ENCODE peak calls at places on chromosome 22, in eight cellular contexts. I, G, V, X, J, T, Z and R are unnamed samples.

GRCh38 chr22:17997456-17997855 is 26.9 kb downstream of the MICAL3 start:
- DNase-seq in I (no peak), G (no peak), V (no peak), X (no peak), J (no peak), T (no peak), Z (peak; percentile 57), R (peak; percentile 22)

GRCh38 chr22:23084453-23085350 is 14.4 kb downstream of the GNAZ start:
- DNase-seq in I (no peak), G (no peak), V (no peak), X (no peak), J (no peak), T (no peak), Z (no peak), R (no peak)

GRCh38 chr22:40635940-40636379 is 559 bp downstream of the MRTFA start:
- DNase-seq in I (peak; percentile 39), G (peak; percentile 19), V (no peak), X (no peak), J (no peak), T (no peak), Z (no peak), R (no peak)

GRCh38 chr22:26579331-26579886 is 10.5 kb downstream of the TPST2 start:
- DNase-seq in I (peak; percentile 26), G (no peak), V (no peak), X (no peak), J (no peak), T (no peak), Z (no peak), R (no peak)

GRCh38 chr22:23382796-23383195 is 197.3 kb downstream of the IGLL1 start:
- DNase-seq in I (no peak), G (no peak), V (no peak), X (no peak), J (no peak), T (no peak), Z (no peak), R (no peak)

GRCh38 chr22:23534201-23534850 is 45.8 kb downstream of the IGLL1 start:
- DNase-seq in I (no peak), G (no peak), V (no peak), X (no peak), J (no peak), T (peak; percentile 10), Z (no peak), R (no peak)

GRCh38 chr22:21632237-21632895 is at the start of gene CCDC116:
- DNase-seq in I (no peak), G (no peak), V (no peak), X (no peak), J (no peak), T (no peak), Z (no peak), R (no peak)

GRCh38 chr22:26586556-26587325 is 3.2 kb downstream of the TPST2 start:
- DNase-seq in I (peak; percentile 57), G (peak; percentile 22), V (no peak), X (peak; percentile 54), J (no peak), T (no peak), Z (no peak), R (no peak)

GRCh38 chr22:46753761-46754109 is 8.7 kb upstream of the TBC1D22A start:
- DNase-seq in I (no peak), G (no peak), V (no peak), X (no peak), J (no peak), T (no peak), Z (no peak), R (no peak)

GRCh38 chr22:46754826-46755225 is 7.6 kb upstream of the TBC1D22A start:
- DNase-seq in I (no peak), G (no peak), V (no peak), X (no peak), J (no peak), T (no peak), Z (no peak), R (no peak)

GRCh38 chr22:46753360-46753759 is 9.1 kb upstream of the TBC1D22A start:
- DNase-seq in I (no peak), G (no peak), V (no peak), X (no peak), J (no peak), T (no peak), Z (no peak), R (no peak)

GRCh38 chr22:46752911-46753310 is 9.5 kb upstream of the TBC1D22A start:
- DNase-seq in I (no peak), G (no peak), V (no peak), X (no peak), J (no peak), T (no peak), Z (no peak), R (no peak)

DNA sequence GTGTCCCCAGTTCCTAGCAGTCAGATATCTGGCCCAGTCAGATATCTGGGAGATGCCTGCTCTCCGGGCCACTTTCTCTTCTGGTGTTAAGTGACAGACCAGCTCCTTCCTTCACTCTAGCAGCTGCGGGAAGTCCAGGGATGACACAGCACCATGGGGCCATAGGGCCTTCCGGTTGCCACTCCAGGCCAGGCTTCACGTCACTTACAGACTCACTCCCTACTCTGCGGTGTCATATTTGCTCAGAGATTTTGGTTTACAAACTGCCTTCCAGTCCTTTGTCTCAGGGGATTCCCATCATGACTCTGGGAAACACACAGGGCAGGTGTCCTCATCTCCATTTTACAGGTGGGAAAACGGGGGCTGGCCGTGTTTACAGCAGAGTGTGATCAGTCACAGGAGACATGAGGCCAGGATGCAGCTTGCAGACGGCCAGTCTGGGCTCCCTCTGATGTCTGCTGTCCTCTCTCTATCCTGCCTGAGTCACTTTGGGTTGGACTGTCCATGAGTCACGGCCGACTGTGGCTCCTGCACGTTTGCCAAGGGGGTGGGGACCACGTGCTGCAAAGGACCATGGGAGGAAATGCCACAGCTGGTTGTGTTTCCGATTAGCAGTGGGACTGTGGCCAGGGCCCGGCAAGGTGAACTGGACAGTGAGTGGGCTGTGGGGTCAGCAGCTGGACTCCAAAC is 8.2 kb upstream of the TBC1D22A start:
- DNase-seq in I (peak; percentile 97), G (peak; percentile 99), V (peak; percentile 98), X (peak; percentile 96), J (peak; percentile 94), T (no peak), Z (peak; percentile 98), R (peak; percentile 98)
- H3K4me3 ChIP-seq in I (no peak overlapping the region), G (no peak overlapping the region), V (no peak overlapping the region), X (peak overlapping the region; percentile 14), J (peak overlapping the region; percentile 17), T (no peak overlapping the region), Z (peak overlapping the region; percentile 16), R (no peak overlapping the region)

GRCh38 chr22:46133588-46133855 is 16.8 kb upstream of the PPARA start:
- DNase-seq in I (no peak), G (no peak), V (no peak), X (no peak), J (no peak), T (no peak), Z (no peak), R (no peak)

GRCh38 chr22:46129390-46130041 is 20.8 kb upstream of the PPARA start:
- DNase-seq in I (no peak), G (no peak), V (no peak), X (no peak), J (no peak), T (no peak), Z (no peak), R (no peak)

GRCh38 chr22:46128606-46129005 is 21.7 kb upstream of the PPARA start:
- DNase-seq in I (no peak), G (no peak), V (no peak), X (no peak), J (no peak), T (no peak), Z (no peak), R (no peak)

GRCh38 chr22:46132830-46133587 is 17.3 kb upstream of the PPARA start:
- DNase-seq in I (peak; percentile 19), G (no peak), V (no peak), X (no peak), J (no peak), T (no peak), Z (no peak), R (no peak)

DNA sequence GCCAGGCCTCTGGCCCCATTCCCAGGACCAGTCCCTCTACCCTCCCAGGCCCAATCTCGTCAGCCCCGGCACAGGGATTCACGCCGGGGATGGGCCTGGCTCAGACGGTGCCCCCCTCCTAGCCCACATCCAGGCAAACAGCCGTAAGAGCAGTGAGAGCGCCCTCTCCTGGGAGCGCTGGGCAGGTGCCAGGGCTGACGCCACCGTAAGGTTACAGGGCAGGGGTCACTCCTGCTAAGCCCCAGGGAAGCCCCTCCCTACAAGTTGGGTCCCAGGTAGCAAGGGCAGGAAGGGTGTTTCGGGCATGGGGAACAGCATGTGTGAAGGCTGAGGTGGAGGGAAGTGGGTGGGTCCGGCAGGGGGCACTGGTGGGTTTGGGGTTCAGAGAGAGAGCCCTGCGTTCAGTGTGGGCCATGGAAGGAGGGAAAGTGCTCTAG is 19.2 kb upstream of the PPARA start:
- DNase-seq in I (no peak), G (no peak), V (no peak), X (no peak), J (no peak), T (no peak), Z (no peak), R (no peak)
- H3K4me3 ChIP-seq in I (no peak overlapping the region), G (no peak overlapping the region), V (no peak overlapping the region), X (no peak overlapping the region), J (no peak overlapping the region), T (no peak overlapping the region), Z (no peak overlapping the region), R (no peak overlapping the region)

GRCh38 chr22:27757928-27758525 is 43.5 kb downstream of the MN1 start:
- DNase-seq in I (no peak), G (no peak), V (no peak), X (no peak), J (no peak), T (no peak), Z (no peak), R (no peak)

GRCh38 chr22:27754888-27755480 is 46.6 kb downstream of the MN1 start:
- DNase-seq in I (no peak), G (no peak), V (no peak), X (no peak), J (no peak), T (no peak), Z (no peak), R (no peak)

GRCh38 chr22:27754247-27754887 is 47.2 kb downstream of the MN1 start:
- DNase-seq in I (no peak), G (no peak), V (peak; percentile 26), X (peak; percentile 42), J (no peak), T (no peak), Z (peak; percentile 70), R (no peak)

GRCh38 chr22:27756212-27756660 is 45.3 kb downstream of the MN1 start:
- DNase-seq in I (no peak), G (no peak), V (no peak), X (no peak), J (no peak), T (no peak), Z (no peak), R (no peak)

DNA sequence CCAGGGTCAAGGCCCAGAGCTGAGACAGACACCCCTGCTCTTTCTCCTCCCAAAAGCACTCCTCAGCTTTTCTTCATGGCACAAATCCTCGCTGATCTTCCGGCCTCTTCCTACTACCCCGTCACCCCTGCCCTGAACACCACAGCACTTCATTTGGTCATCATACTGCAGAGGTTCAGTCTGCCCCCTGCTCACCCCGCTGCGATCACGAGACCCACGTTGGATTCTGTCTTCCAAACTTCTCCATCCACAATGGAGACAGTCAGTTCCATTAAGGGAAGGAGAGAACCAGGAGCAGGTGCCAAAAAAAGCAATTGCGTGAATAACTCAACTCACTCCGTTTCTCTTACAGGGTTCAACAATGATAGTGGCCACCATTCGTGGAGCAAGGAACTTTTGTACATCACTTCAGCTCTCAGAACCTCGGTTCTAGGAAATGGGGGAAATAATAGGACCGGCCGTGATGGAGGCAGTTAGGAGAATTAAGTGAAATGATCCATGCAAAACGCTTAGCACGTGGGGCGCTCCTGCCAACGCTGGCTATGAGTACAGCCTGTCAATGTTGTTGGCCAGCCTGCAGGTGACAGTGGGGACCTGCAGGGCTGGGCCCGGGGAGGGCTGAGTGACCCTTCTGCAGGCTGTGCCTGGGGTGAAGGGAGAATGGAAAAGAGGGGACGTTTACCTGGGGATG is 45.9 kb downstream of the MN1 start:
- DNase-seq in I (no peak), G (no peak), V (no peak), X (no peak), J (no peak), T (no peak), Z (no peak), R (no peak)
- H3K4me3 ChIP-seq in I (no peak overlapping the region), G (no peak overlapping the region), V (no peak overlapping the region), X (no peak overlapping the region), J (no peak overlapping the region), T (no peak overlapping the region), Z (no peak overlapping the region), R (no peak overlapping the region)

DNA sequence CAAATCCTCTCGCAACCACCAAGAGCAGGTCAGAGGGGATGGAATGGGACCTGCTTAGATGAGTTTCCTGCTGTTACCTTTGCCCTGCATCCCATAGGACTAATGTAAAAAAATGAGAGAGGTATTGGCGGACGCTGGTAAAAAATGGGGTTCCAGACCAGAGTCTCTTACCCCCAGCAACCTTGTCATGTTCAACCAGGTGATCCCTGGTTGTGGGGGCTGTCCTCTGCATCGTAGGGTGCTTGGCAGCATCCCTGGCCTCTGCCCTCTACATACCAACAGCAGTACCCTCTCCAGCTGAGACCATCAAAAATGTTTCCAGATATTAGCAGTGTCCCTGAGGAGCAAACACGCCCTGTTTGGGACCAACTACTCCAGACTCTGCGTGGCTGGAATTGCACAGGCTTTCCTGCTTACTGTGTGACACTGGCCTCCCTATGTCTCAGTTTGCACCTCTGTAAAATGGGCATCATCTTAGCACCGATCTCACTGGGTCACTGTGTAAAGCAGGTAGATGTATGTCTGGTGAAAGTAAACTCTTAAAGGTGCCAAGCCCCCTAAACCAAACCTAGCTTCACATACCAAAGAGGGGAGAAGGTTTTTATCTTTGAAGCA is 1.5 kb downstream of the APOL6 start:
- DNase-seq in I (peak; percentile 40), G (no peak), V (no peak), X (no peak), J (no peak), T (no peak), Z (no peak), R (no peak)
- H3K4me3 ChIP-seq in I (peak overlapping the region; percentile 86), G (peak overlapping the region; percentile 67), V (no peak overlapping the region), X (no peak overlapping the region), J (no peak overlapping the region), T (peak overlapping the region; percentile 74), Z (peak overlapping the region; percentile 86), R (no peak overlapping the region)